ENCODE peak calls at places on chromosomes 7 and 10, in six cellular contexts. V is NCI-H1092, C is mesendoderm, X is AG08395, Y is C1 segment of cervical spinal cord, I is GOT3. D is an unnamed sample.

GRCh38 chr7:12162420-12163113 is 48.5 kb upstream of the TMEM106B start:
- DNase-seq in V (no peak), C (no peak), X (no peak), Y (no peak), I (no peak), D (no peak)

GRCh38 chr7:94190599-94191061 is 186.5 kb upstream of the BET1 start:
- DNase-seq in V (peak; percentile 61), C (no peak), X (peak; percentile 81), Y (no peak), I (no peak), D (no peak)

GRCh38 chr10:108049668-108050067 is 885.2 kb upstream of the SORCS1 start:
- DNase-seq in V (no peak), C (no peak), X (no peak), Y (no peak), I (no peak), D (no peak)

GRCh38 chr10:25820496-25821415 is 113.3 kb upstream of the MYO3A start:
- DNase-seq in V (peak; percentile 11), C (no peak), X (no peak), Y (no peak), I (no peak), D (no peak)

GRCh38 chr7:140062118-140062527 is 628 bp downstream of the PARP12 start:
- DNase-seq in V (no peak), C (no peak), X (no peak), Y (peak; percentile 43), I (no peak), D (no peak)

GRCh38 chr7:150322833-150323681 is at the start of the genes ACTR3C and LRRC61:
- DNase-seq in V (peak; percentile 83), C (no peak), X (no peak), Y (peak; percentile 34), I (no peak), D (peak; percentile 71)

GRCh38 chr7:4602905-4603842 is 78.9 kb upstream of the FOXK1 start:
- DNase-seq in V (no peak), C (no peak), X (no peak), Y (no peak), I (no peak), D (no peak)

GRCh38 chr7:149154021-149154420 is 6.8 kb downstream of the ZNF398 start:
- DNase-seq in V (no peak), C (no peak), X (no peak), Y (no peak), I (no peak), D (no peak)

GRCh38 chr7:142094861-142095260 is 16.7 kb upstream of the MGAM2 start:
- DNase-seq in V (no peak), C (no peak), X (no peak), Y (no peak), I (no peak), D (no peak)

D was measured in DMS153.